ENCODE peak calls at places on chromosome 15, in eight cellular contexts. O, U, H, C, D, G, Y and K are unnamed samples.

GRCh38 chr15:41939986-41940385 is 32.4 kb downstream of the EHD4 start:
- DNase-seq in O (no peak), U (no peak), H (no peak), C (no peak), D (no peak), G (no peak), Y (no peak), K (no peak)

GRCh38 chr15:66997212-66997611 is 68.2 kb upstream of the SMAD3 start:
- DNase-seq in O (no peak), U (no peak), H (no peak), C (no peak), D (peak), G (no peak), Y (no peak), K (no peak)

GRCh38 chr15:73467758-73468157 is 24.8 kb downstream of the REC114 start:
- DNase-seq in O (no peak), U (no peak), H (no peak), C (no peak), D (no peak), G (no peak), Y (no peak), K (no peak)

GRCh38 chr15:45333550-45333949 is 44.8 kb downstream of the GATM start:
- DNase-seq in O (no peak), U (no peak), H (no peak), C (peak), D (peak), G (no peak), Y (no peak), K (no peak)

GRCh38 chr15:74423443-74424257 is 10.1 kb downstream of the SEMA7A start:
- DNase-seq in O (no peak), U (no peak), H (no peak), C (no peak), D (no peak), G (no peak), Y (no peak), K (no peak)

GRCh38 chr15:60777558-60777957 is 298.6 kb upstream of the ICE2 start:
- DNase-seq in O (no peak), U (no peak), H (no peak), C (no peak), D (no peak), G (no peak), Y (no peak), K (no peak)

GRCh38 chr15:62899090-62899493 is 143.5 kb upstream of the TPM1 start:
- DNase-seq in O (no peak), U (no peak), H (no peak), C (no peak), D (no peak), G (no peak), Y (no peak), K (no peak)

GRCh38 chr15:55230051-55230670 is 33.4 kb upstream of the RSL24D1 start:
- DNase-seq in O (no peak), U (no peak), H (no peak), C (no peak), D (peak), G (no peak), Y (no peak), K (no peak)